ENCODE peak calls at places on chromosomes 16 and 17, in seven cellular contexts. R, C, T, N, A, Z and J are unnamed samples.

GRCh38 chr17:6556121-6557039 is at the start of gene PITPNM3:
- DNase-seq in R (peak), C (no peak), T (no peak), N (no peak), A (no peak), Z (no peak), J (no peak)

GRCh38 chr17:4806770-4807533 is at the start of gene PLD2:
- DNase-seq in R (peak), C (peak), T (peak), N (peak), A (peak), Z (peak), J (peak)

GRCh38 chr16:22161999-22162657 is at the start of gene SDR42E2:
- DNase-seq in R (peak), C (no peak), T (peak), N (no peak), A (peak), Z (no peak), J (no peak)

GRCh38 chr17:79919164-79919585 is 79.9 kb upstream of the CBX4 start:
- DNase-seq in R (peak), C (no peak), T (peak), N (peak), A (no peak), Z (peak), J (peak)

GRCh38 chr17:71769850-71770249 is 351.0 kb upstream of the SOX9 start:
- DNase-seq in R (no peak), C (no peak), T (no peak), N (no peak), A (no peak), Z (no peak), J (no peak)

GRCh38 chr16:49608801-49609200 is 235.2 kb downstream of the C16orf78 start:
- DNase-seq in R (peak), C (no peak), T (no peak), N (no peak), A (no peak), Z (no peak), J (peak)

GRCh38 chr17:81322271-81323082 is 27.4 kb upstream of the SLC38A10 start:
- DNase-seq in R (peak), C (no peak), T (peak), N (no peak), A (peak), Z (no peak), J (no peak)

GRCh38 chr17:33520404-33521032 is 227.4 kb upstream of the ASIC2 start:
- DNase-seq in R (peak), C (no peak), T (peak), N (peak), A (peak), Z (no peak), J (no peak)

GRCh38 chr17:63834431-63835166 is 7.1 kb upstream of the FTSJ3 start:
- DNase-seq in R (peak), C (no peak), T (peak), N (peak), A (peak), Z (no peak), J (no peak)

GRCh38 chr16:52958951-52959350 is 93.7 kb downstream of the CHD9NB start:
- DNase-seq in R (no peak), C (no peak), T (no peak), N (no peak), A (no peak), Z (no peak), J (no peak)

GRCh38 chr16:59865071-59865671 is 1131.1 kb upstream of the GOT2 start:
- DNase-seq in R (no peak), C (no peak), T (no peak), N (no peak), A (no peak), Z (no peak), J (no peak)

GRCh38 chr17:67837965-67838364 is 12.7 kb downstream of the BPTF start:
- DNase-seq in R (no peak), C (no peak), T (no peak), N (no peak), A (no peak), Z (no peak), J (no peak)

DNA sequence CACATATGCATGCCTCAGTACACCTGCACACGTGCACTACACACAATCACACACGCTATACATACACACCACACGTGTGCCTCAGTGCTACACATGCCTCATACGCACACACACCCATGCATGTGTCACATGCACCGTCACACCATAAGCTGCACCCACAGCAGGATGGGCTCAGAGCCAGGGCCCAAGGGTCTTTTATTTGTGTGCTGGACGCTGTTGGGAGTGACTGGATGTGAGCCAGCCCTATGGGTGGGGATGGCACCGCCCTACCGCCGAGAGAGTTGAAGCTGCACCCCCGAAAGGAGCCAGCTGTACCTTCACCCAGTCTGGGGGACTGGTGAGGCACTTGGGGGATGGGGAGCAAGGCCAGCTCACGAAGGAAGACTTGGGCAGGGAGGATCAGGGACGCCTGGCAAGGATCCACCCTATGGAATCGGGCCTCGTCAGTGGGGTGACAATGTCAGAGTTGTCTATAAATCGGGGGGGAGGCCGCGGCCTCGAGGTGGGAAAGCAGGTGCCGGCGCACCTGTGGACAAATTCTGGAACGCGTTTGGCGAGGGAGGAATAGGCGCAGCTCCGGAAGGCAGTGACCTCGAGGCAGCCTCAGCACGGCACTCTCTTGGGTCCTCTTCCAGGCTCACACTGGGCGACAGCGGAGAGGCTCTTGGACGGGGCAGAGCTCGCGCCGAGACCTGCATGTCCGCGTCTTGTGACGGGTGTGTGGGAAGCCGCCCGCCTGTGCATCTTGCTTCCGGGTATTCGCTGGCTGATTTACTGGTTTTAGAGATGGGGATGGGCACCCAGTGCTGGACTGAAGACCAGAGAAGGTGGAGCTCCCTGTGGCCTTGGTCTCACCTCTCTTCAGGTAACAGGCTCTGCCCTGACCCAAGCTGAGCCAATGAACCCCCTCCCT is 7.3 kb downstream of the RGS11 start:
- DNase-seq in R (no peak), C (no peak), T (no peak), N (no peak), A (no peak), Z (no peak), J (no peak)
- TF ChIP-seq CTCF in R (no peak), C (no peak), T (no peak), N (no peak), A (no peak), Z (no peak), J (no peak)

DNA sequence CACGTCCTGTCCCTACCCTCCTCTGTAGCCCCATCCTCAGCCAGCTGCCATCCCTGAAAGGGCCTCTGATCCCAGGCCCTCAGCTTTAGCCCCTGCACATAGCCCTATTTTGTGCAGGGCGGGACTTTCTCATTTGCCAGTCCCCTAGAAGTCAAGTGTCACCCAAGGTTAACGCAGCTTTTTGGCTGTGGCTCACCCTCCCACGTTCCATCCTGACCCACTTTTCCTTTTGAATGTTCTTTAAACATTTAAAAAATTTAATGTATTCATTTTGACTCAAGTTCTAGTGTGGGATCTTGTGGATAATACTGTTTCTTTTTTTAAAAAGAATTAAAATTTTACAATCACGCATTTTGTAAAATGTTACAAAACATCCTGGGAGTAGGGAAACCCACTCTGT is 62.2 kb upstream of the LGALS9 start:
- DNase-seq in R (no peak), C (no peak), T (no peak), N (no peak), A (no peak), Z (no peak), J (no peak)
- H3K27ac ChIP-seq in R (no peak), C (no peak), T (no peak), N (peak), A (no peak), Z (peak), J (no peak)

DNA sequence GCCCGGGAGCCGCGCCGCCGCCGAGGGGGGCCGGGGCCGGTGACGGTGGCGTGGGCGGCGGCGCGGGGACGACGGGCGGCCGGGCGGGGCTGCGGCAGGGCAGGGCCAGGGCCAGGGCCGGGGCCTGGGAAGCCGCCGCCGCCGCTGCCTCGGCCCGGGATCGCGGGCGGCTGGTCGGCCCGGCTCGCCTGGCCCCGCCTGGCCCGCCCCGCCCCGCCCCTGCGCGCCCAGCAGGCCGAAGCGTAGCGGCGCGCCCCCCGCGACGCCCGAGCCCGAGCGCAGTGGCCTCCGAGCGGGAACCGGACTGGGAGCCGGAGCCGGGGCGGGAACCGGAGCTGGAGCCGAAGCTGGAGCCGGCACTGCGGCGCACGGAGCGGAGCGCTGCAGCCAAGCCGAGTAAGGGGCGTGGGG is at the start of gene BEAN1:
- DNase-seq in R (peak), C (peak), T (peak), N (no peak), A (no peak), Z (no peak), J (no peak)
- H3K4me3 ChIP-seq in R (peak), C (peak), T (peak), N (peak), A (peak), Z (peak), J (peak)

DNA sequence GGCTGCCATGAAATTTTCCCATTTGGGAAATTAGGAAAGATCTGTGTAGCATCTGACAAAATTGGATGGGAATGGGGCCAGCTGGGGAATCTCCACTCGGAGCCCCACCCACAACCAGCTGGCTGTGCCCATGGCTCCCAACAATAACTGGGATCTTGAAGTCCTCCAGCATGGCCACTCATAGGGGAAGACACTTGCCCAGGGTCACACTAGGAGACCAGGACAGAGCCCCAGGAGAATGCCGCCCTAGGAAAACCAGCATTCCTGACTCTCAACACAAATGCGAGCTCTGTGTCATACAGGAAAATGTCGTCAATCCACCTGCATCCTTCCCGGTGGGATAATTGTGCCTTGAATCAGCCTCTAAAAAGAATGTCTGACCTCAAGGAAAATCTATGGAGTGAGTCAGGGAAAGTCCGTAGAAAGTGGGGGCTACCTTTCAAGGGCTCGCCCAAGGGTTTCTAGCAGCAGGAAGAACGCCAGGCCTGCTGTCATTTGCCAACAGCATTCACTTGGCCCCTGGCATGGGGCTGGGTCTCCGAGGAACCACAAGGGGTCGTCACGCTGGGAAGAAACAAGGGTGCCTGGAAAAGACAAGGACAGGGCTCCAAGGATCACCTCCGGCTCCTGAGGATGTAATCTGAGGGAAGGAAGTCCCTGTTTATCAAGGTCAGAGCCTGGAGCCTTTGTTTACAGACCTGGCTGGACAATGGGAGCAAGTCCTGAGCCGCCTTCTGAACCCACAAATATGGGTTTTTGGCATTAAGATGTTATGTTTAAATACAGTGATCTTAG is 15.9 kb downstream of the CDH5 start:
- DNase-seq in R (no peak), C (peak), T (peak), N (peak), A (no peak), Z (no peak), J (no peak)
- TF ChIP-seq CTCF in R (no peak), C (peak), T (no peak), N (no peak), A (no peak), Z (no peak), J (no peak)

GRCh38 chr16:85285681-85286065 is 173.4 kb upstream of the CIBAR2 start:
- DNase-seq in R (no peak), C (no peak), T (no peak), N (no peak), A (no peak), Z (no peak), J (no peak)
- H3K27ac ChIP-seq in R (peak), C (no peak), T (no peak), N (peak), A (no peak), Z (peak), J (peak)

DNA sequence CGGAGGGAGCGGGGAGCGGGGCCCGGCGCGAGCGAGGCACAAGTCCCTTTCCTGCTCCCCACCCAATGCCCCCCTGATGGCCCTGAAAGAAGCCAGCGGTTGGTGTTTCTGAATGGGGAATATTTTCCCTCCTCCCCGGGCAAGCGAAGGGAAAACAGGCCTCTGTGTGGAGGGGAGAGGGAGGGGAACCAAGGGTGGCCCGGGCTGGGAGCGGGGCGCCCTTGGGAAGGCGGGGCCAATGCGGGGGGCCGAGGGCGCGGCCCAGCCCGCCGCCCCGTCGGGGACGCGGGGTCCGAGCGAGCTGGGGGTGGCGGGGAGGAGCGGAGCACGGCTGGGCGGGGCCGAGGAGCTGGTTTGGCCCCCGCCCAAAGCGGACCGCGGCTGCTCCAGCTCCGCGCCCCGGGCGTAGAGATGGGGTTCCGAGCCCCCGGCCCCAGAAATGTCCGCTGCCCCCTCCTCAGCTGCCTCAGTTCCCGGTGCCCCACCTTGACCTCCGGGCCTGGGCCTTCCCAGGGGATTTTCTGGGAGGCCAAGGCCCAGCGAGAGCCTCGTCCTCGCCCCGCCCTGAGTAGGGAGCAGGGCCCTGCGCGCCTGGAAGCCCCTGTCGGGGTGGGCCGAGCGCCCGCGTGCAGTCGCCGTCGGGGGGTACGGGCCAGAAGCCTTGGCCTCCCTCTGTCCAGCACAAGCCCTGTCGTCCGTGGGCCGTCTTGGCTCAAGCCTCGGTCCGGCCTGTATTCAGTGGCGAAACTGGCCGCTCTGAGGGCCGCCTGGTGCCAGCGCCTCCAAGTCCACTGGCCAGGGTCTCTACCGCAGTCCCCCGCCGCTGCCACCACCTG is 3.9 kb upstream of the HEXIM1 start:
- DNase-seq in R (peak), C (no peak), T (no peak), N (peak), A (no peak), Z (no peak), J (no peak)
- H3K4me3 ChIP-seq in R (no peak), C (peak), T (no peak), N (peak), A (no peak), Z (peak), J (peak)

DNA sequence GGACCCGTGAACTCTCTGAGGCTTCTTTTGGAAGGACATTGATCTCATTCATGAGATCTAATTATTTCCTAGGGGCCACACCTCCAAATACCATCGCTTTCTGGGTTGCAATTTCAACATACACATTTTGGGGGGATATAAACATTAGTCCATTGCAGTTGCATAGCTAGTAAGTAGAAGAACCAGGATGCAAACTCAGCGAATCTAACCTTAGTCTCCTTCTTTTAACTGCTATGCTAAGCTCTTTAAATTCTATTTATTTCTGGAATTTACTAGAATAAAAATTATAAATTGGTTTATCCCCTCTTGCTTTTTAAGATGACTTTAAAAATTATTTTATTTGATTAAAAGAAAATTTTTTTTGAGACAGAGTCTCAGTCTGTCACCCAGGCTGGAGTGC is 232.5 kb upstream of the EEF2KMT start:
- DNase-seq in R (no peak), C (no peak), T (no peak), N (no peak), A (no peak), Z (no peak), J (no peak)
- TF ChIP-seq CTCF in R (no peak), C (no peak), T (no peak), N (no peak), A (no peak), Z (no peak), J (no peak)

DNA sequence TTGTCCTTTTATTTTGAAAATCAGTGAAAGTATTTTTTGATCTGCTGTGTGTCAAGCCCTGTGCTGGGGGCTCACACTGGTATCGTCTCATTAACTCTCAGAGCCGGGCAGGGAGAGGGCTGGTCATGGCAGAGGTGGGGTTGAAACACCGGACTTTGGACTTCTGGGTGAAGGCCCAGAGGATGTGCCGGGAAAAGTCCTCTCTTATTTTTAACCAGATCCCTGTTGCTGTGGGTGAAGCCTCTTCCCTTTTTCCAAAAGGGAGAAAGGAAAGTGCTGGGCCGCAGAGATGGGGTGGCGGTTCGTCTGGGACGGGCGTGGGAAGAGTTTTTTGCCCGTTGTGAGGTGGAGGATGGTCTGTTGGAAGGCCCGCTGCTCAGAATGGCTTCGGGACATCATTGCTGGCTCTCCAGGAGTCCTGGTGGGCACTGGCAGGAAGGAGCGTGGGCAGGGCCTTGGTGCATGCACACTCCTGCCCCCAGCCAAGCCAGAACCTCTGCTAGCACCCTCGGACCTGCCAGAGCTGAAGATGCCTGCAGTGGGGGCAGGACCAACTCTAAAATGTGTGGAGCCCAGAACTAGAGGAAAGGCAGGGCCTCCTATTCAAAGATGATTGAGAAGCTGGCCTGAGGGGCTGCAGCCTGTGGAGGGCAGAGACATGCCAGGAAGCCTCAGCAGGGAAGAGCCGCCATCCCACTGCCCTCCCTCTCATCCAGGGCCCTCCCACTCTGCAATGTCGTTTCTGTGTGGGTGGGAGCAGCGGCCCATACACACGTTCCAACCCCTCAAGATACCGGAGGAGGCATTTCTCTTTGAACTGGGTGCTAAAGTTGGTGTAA is 213.2 kb downstream of the CCDC182 start:
- DNase-seq in R (peak), C (no peak), T (no peak), N (no peak), A (no peak), Z (no peak), J (no peak)
- H3K27ac ChIP-seq in R (peak), C (no peak), T (peak), N (no peak), A (no peak), Z (no peak), J (no peak)

GRCh38 chr17:1029196-1029911 is 32.4 kb downstream of the TIMM22 start:
- DNase-seq in R (no peak), C (no peak), T (no peak), N (peak), A (no peak), Z (peak), J (peak)
- H3K4me3 ChIP-seq in R (no peak), C (no peak), T (no peak), N (no peak), A (no peak), Z (no peak), J (peak)